ENCODE peak calls at places on chromosomes 16 and 17, in ten cellular contexts. S is ascending aorta, T is heart right ventricle, D is testis, Q is keratinocyte, P is endodermal cell, U is OCI-LY7, H is lung, N is prostate gland, K is IMR-90. J is an unnamed sample. For H3K4me1, the result is how much of the 10 kb centered on the place peaks cover.

GRCh38 chr17:45241315-45242011 is 19.8 kb downstream of the FMNL1 start:
- DNase-seq in S (no peak), T (no peak), D (peak), Q (no peak), P (peak), U (no peak), H (peak), N (peak), K (no peak), J (no peak)

GRCh38 chr16:6190756-6191155 is 1093.2 kb upstream of the EEF2KMT start:
- DNase-seq in S (no peak), T (no peak), D (no peak), Q (no peak), P (no peak), U (no peak), H (no peak), N (no peak), K (no peak), J (no peak)

GRCh38 chr17:29091591-29092291 is 48.8 kb downstream of the PIPOX start:
- DNase-seq in S (no peak), T (no peak), D (no peak), Q (no peak), P (no peak), U (no peak), H (no peak), N (peak), K (no peak), J (no peak)

GRCh38 chr16:23069844-23070243 is 79.4 kb downstream of the USP31 start:
- DNase-seq in S (no peak), T (no peak), D (no peak), Q (no peak), P (no peak), U (no peak), H (no peak), N (no peak), K (no peak), J (no peak)

GRCh38 chr16:529012-529575 is 1.6 kb downstream of the CAPN15 start:
- DNase-seq in S (no peak), T (no peak), D (no peak), Q (no peak), P (no peak), U (peak), H (no peak), N (no peak), K (no peak), J (no peak)

GRCh38 chr17:40251576-40251975 is 32.5 kb downstream of the WIPF2 start:
- DNase-seq in S (no peak), T (peak), D (no peak), Q (peak), P (no peak), U (no peak), H (no peak), N (peak), K (peak), J (no peak)

GRCh38 chr17:63431939-63432804 is 13.9 kb downstream of the CYB561 start:
- DNase-seq in S (peak), T (no peak), D (no peak), Q (no peak), P (no peak), U (no peak), H (no peak), N (peak), K (peak), J (no peak)

GRCh38 chr16:68985268-68985667 is 120.2 kb upstream of the HAS3 start:
- DNase-seq in S (no peak), T (no peak), D (no peak), Q (no peak), P (no peak), U (no peak), H (no peak), N (no peak), K (peak), J (no peak)

GRCh38 chr16:48617711-48618148 is 7.8 kb upstream of the N4BP1 start:
- DNase-seq in S (no peak), T (peak), D (peak), Q (no peak), P (no peak), U (no peak), H (peak), N (no peak), K (peak), J (no peak)

GRCh38 chr16:28321700-28322411 is 29.5 kb downstream of the SBK1 start:
- DNase-seq in S (no peak), T (no peak), D (peak), Q (no peak), P (peak), U (peak), H (no peak), N (no peak), K (peak), J (no peak)

GRCh38 chr16:58124601-58124915 is 4.6 kb downstream of the CFAP20 start:
- DNase-seq in S (no peak), T (no peak), D (no peak), Q (no peak), P (no peak), U (no peak), H (no peak), N (no peak), K (peak), J (no peak)

GRCh38 chr17:77570565-77570898 is 388.0 kb upstream of the TNRC6C start:
- DNase-seq in S (peak), T (no peak), D (no peak), Q (no peak), P (peak), U (no peak), H (no peak), N (no peak), K (no peak), J (no peak)

GRCh38 chr16:70552675-70553074 is 29.1 kb downstream of the SF3B3 start:
- DNase-seq in S (no peak), T (no peak), D (no peak), Q (no peak), P (no peak), U (no peak), H (no peak), N (no peak), K (no peak), J (no peak)

GRCh38 chr17:55343114-55343513 is 78.4 kb downstream of the HLF start:
- DNase-seq in S (no peak), T (no peak), D (no peak), Q (no peak), P (no peak), U (no peak), H (no peak), N (no peak), K (no peak), J (no peak)

GRCh38 chr16:48102083-48103008 is 53.4 kb downstream of the ABCC12 start:
- DNase-seq in S (no peak), T (no peak), D (no peak), Q (no peak), P (no peak), U (no peak), H (no peak), N (no peak), K (no peak), J (no peak)

GRCh38 chr17:68624381-68624780 is 23.2 kb upstream of the FAM20A start:
- DNase-seq in S (no peak), T (no peak), D (no peak), Q (no peak), P (no peak), U (no peak), H (no peak), N (no peak), K (no peak), J (no peak)

GRCh38 chr16:60274431-60275017 is 1540.4 kb upstream of the GOT2 start:
- DNase-seq in S (no peak), T (no peak), D (no peak), Q (no peak), P (no peak), U (no peak), H (no peak), N (no peak), K (no peak), J (no peak)

GRCh38 chr17:40608061-40608581 is 39.5 kb downstream of the SMARCE1 start:
- DNase-seq in S (no peak), T (no peak), D (no peak), Q (no peak), P (no peak), U (no peak), H (peak), N (no peak), K (no peak), J (no peak)

GRCh38 chr16:4525069-4525468 is 13.5 kb downstream of the CDIP1 start:
- DNase-seq in S (no peak), T (no peak), D (no peak), Q (no peak), P (no peak), U (no peak), H (no peak), N (no peak), K (no peak), J (no peak)

GRCh38 chr17:2058521-2059124 is 3.7 kb downstream of the HIC1 start:
- DNase-seq in S (no peak), T (peak), D (peak), Q (no peak), P (peak), U (peak), H (peak), N (no peak), K (peak), J (peak)

GRCh38 chr16:56956756-56957155 is 5.0 kb upstream of the CETP start:
- DNase-seq in S (no peak), T (no peak), D (no peak), Q (no peak), P (no peak), U (no peak), H (no peak), N (no peak), K (no peak), J (no peak)

GRCh38 chr16:890217-890616 is 80.6 kb downstream of the LMF1 start:
- DNase-seq in S (no peak), T (no peak), D (no peak), Q (no peak), P (no peak), U (no peak), H (no peak), N (no peak), K (no peak), J (peak)

GRCh38 chr16:85959686-85960085 is 60.7 kb downstream of the IRF8 start:
- DNase-seq in S (no peak), T (no peak), D (no peak), Q (no peak), P (no peak), U (no peak), H (no peak), N (no peak), K (no peak), J (no peak)

GRCh38 chr17:14947671-14948070 is 317.5 kb downstream of the PMP22 start:
- DNase-seq in S (no peak), T (no peak), D (no peak), Q (no peak), P (no peak), U (no peak), H (no peak), N (no peak), K (no peak), J (no peak)

GRCh38 chr16:75262104-75262799 is 10.8 kb upstream of the BCAR1 start:
- DNase-seq in S (peak), T (peak), D (no peak), Q (no peak), P (peak), U (no peak), H (no peak), N (no peak), K (no peak), J (peak)

GRCh38 chr17:32596206-32596605 is 109.4 kb downstream of the CDK5R1 start:
- DNase-seq in S (no peak), T (no peak), D (no peak), Q (no peak), P (no peak), U (no peak), H (no peak), N (no peak), K (no peak), J (no peak)

GRCh38 chr17:82588266-82589175 is 59.7 kb downstream of the WDR45B start:
- DNase-seq in S (no peak), T (no peak), D (no peak), Q (no peak), P (peak), U (no peak), H (no peak), N (no peak), K (no peak), J (no peak)

GRCh38 chr16:1525871-1526607 is 7.4 kb upstream of the TMEM204 start:
- DNase-seq in S (no peak), T (no peak), D (no peak), Q (no peak), P (no peak), U (no peak), H (no peak), N (no peak), K (no peak), J (no peak)

GRCh38 chr17:75059369-75060345 is 12.6 kb downstream of the KCTD2 start:
- DNase-seq in S (no peak), T (peak), D (peak), Q (no peak), P (no peak), U (peak), H (no peak), N (peak), K (peak), J (no peak)

GRCh38 chr17:68955181-68955841 is at the start of gene ABCA8:
- DNase-seq in S (no peak), T (peak), D (peak), Q (no peak), P (no peak), U (no peak), H (no peak), N (no peak), K (peak), J (no peak)

GRCh38 chr17:30576326-30576861 is 99.2 kb downstream of the GOSR1 start:
- DNase-seq in S (no peak), T (no peak), D (peak), Q (no peak), P (peak), U (no peak), H (no peak), N (no peak), K (no peak), J (no peak)

GRCh38 chr17:30584810-30585209 is 107.6 kb downstream of the GOSR1 start:
- DNase-seq in S (no peak), T (no peak), D (no peak), Q (no peak), P (no peak), U (no peak), H (no peak), N (no peak), K (no peak), J (no peak)

DNA sequence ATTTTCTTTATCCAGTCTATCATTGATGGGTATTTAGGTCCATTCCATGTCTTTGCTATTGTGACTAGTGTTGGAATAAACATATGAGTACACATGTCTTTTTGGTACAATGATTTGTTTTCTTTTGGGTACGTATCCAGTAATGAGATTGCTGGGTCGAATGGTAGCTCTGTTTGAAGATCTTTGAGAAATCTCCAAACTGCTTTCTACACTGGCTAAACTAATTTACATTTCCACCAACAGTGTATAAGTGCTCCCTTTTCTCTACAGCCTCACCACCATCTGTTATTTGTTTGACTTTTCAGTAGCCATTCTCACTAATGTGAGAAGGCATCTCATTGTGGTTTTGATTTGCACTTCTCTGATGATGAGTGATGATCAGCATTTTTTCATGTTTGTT is 103.7 kb downstream of the GOSR1 start:
- DNase-seq in S (no peak), T (no peak), D (no peak), Q (no peak), P (no peak), U (no peak), H (no peak), N (no peak), K (no peak), J (no peak)
- H3K4me1 ChIP-seq in S (under half), T (under half), D (under half), Q (under half), P (under half), U (under half), H (under half), N (under half), K (under half), J (under half)

GRCh38 chr17:49216953-49217650 is 6.6 kb downstream of the ABI3 start:
- DNase-seq in S (no peak), T (peak), D (peak), Q (no peak), P (no peak), U (no peak), H (peak), N (no peak), K (no peak), J (peak)

GRCh38 chr17:49216482-49216881 is 6.0 kb downstream of the ABI3 start:
- DNase-seq in S (no peak), T (no peak), D (no peak), Q (no peak), P (no peak), U (no peak), H (no peak), N (no peak), K (no peak), J (no peak)

GRCh38 chr17:49217651-49218413 is 7.3 kb downstream of the ABI3 start:
- DNase-seq in S (peak), T (peak), D (peak), Q (no peak), P (no peak), U (peak), H (peak), N (peak), K (no peak), J (peak)

GRCh38 chr17:49219987-49220386 is 9.5 kb downstream of the ABI3 start:
- DNase-seq in S (no peak), T (no peak), D (no peak), Q (no peak), P (peak), U (no peak), H (no peak), N (no peak), K (no peak), J (no peak)

GRCh38 chr17:49218941-49219913 is 8.7 kb downstream of the ABI3 start:
- DNase-seq in S (no peak), T (no peak), D (no peak), Q (no peak), P (peak), U (peak), H (no peak), N (no peak), K (no peak), J (peak)
- TF ChIP-seq CTCF in S (no peak), T (no peak), D (no peak), Q (no peak), P (peak), U (peak), H (no peak), N (no peak), K (no peak), J (no peak)

GRCh38 chr17:5874486-5874885 is 195.7 kb upstream of the WSCD1 start:
- DNase-seq in S (no peak), T (no peak), D (no peak), Q (no peak), P (no peak), U (no peak), H (no peak), N (no peak), K (no peak), J (peak)
- H3K27ac ChIP-seq in S (no peak), T (no peak), D (no peak), Q (no peak), P (no peak), U (no peak), H (no peak), N (no peak), K (no peak), J (no peak)

DNA sequence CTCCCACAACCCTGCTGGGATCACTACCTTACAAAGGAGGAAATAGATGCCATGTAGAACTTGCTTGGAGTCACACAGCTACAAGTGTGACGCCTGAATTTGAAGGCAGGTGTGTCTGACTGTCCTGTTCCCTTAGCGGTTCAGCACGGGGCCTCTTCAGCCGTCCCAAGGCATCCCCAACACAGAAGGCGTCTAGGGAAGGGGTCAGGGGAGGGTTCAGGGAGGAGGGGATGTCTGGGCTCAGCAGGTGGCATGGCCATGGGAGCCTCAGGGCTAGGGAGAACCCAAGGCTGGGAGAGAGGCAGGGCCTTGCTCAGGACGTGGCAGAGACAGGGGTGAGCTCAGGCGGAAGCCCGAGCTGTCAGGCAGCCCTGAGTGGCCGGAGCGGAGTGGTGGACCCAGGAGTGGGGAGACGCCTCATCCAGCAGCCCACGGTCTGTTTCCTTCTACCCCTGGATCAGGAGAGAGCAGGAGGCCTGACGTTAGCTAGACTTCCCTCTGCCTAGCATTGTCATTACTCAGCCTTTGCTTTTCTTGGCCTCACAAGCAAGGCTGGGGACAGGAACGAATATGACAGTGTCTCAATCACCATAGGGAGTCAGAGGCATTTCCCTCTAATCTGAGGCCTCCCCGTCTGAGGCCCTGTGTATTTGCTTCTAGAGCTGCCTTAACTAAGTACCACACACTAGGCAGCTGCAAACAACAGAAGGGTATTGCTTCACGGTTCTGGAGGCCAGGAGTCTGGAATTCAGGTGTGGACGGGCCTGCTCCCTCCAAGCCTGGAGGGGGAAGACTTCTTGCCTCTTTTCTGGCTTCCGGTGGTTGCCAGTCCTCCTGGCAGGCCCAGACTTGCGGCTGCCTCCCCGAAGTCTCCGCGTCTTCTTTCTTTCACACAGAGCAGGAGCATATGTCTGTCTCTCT is 31.4 kb upstream of the ANKRD40CL start:
- DNase-seq in S (no peak), T (no peak), D (no peak), Q (peak), P (peak), U (no peak), H (no peak), N (peak), K (no peak), J (no peak)
- H3K4me1 ChIP-seq in S (under half), T (under half), D (under half), Q (under half), P (under half), U (under half), H (under half), N (under half), K (under half), J (under half)

DNA sequence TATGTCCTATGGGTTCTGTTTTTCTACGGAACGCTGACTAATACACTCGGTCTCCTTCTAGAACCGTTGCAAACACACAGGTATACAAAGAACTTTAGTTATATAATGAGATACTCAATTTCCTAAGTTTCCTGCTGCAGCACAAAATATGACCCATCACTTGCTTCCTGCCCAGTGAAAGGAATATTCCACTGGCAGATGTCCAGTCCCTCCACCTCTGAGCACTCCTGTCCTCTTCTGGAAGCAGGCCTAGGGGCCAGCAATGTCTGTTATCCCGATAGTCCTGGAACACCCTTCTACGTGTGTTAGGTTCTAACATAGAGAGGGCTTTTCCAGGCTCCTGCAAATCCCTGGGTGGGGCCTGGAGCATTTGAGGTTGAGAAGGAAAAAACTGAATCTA is 32.7 kb downstream of the ADAMTS18 start:
- DNase-seq in S (no peak), T (no peak), D (no peak), Q (no peak), P (no peak), U (no peak), H (no peak), N (no peak), K (no peak), J (no peak)
- TF ChIP-seq CTCF in S (no peak), T (no peak), D (no peak), Q (no peak), P (no peak), U (no peak), H (no peak), N (no peak), K (no peak), J (no peak)